ENCODE peak calls at places on chromosomes 1 and 21, in ten cellular contexts. A, D, J, N, K, V, P, F, B and G are unnamed samples.
A peak's percentile ranks its signal among the peaks of the same experiment; 100 is the strongest.

GRCh38 chr1:212514056-212514614 is 81.4 kb downstream of the NENF start:
- DNase-seq in B (no peak), V (no peak), F (no peak), N (no peak), D (peak; percentile 53), A (peak; percentile 57), K (no peak), P (peak; percentile 59), J (no peak), G (no peak)

GRCh38 chr1:47881505-47882442 is 115.4 kb downstream of the TRABD2B start:
- DNase-seq in A (no peak), B (no peak), F (no peak), V (no peak), K (no peak), N (no peak), J (no peak), P (no peak), D (peak; percentile 45), G (no peak)

GRCh38 chr1:34709547-34709946 is 45.3 kb upstream of the GJB5 start:
- DNase-seq in J (no peak), A (no peak), K (peak; percentile 15), D (no peak), N (peak; percentile 74), V (no peak), B (no peak), P (no peak), F (peak; percentile 59), G (no peak)

GRCh38 chr1:185027252-185027882 is 18.0 kb upstream of the RNF2 start:
- DNase-seq in V (no peak), A (no peak), K (no peak), N (no peak), P (no peak), J (no peak), B (no peak), F (no peak), D (no peak), G (no peak)

GRCh38 chr1:203328714-203329122 is 22.2 kb downstream of the FMOD start:
- DNase-seq in J (no peak), D (no peak), V (no peak), A (no peak), P (peak; percentile 41), K (no peak), B (no peak), F (peak; percentile 80), N (peak; percentile 54), G (no peak)

GRCh38 chr1:152876827-152877226 is 1.3 kb upstream of the SMCP start:
- DNase-seq in B (no peak), F (no peak), A (no peak), P (no peak), N (no peak), K (no peak), V (no peak), D (no peak), J (no peak), G (no peak)

GRCh38 chr21:16002872-16003466 is 273.2 kb downstream of the USP25 start:
- DNase-seq in F (no peak), P (no peak), K (no peak), J (no peak), N (no peak), V (no peak), A (no peak), D (no peak), B (no peak), G (no peak)

GRCh38 chr21:34307991-34308532 is 55.7 kb upstream of the KCNE2 start:
- DNase-seq in V (no peak), F (no peak), K (no peak), N (no peak), J (no peak), A (no peak), P (no peak), B (no peak), D (peak; percentile 6), G (no peak)

GRCh38 chr1:85047472-85048295 is 616 bp downstream of the MCOLN3 start:
- DNase-seq in F (peak; percentile 63), J (no peak), A (peak; percentile 14), V (no peak), N (no peak), B (no peak), K (no peak), P (no peak), D (peak; percentile 1), G (no peak)

GRCh38 chr1:43143441-43143888 is 28.6 kb downstream of the EBNA1BP2 start:
- DNase-seq in K (no peak), D (peak; percentile 11), B (no peak), V (no peak), A (no peak), N (no peak), J (no peak), P (no peak), F (peak; percentile 60), G (no peak)

GRCh38 chr1:39539252-39539790 is 37.3 kb downstream of the PABPC4 start:
- DNase-seq in K (peak; percentile 38), V (no peak), J (peak; percentile 68), P (peak; percentile 59), A (peak; percentile 42), B (no peak), N (peak; percentile 85), F (peak; percentile 86), D (peak; percentile 45), G (peak; percentile 39)

GRCh38 chr1:103194060-103194459 is 85.7 kb upstream of the COL11A1 start:
- DNase-seq in F (no peak), V (no peak), B (no peak), J (no peak), N (no peak), K (no peak), D (no peak), P (no peak), A (no peak), G (no peak)

GRCh38 chr21:39336457-39337008 is 12.4 kb downstream of the HMGN1 start:
- DNase-seq in D (no peak), J (no peak), N (no peak), V (no peak), K (no peak), P (no peak), F (no peak), A (no peak), B (no peak), G (no peak)

GRCh38 chr1:51671527-51672325 is 54.8 kb downstream of the OSBPL9 start:
- DNase-seq in F (no peak), B (no peak), K (no peak), J (no peak), D (no peak), V (no peak), A (no peak), P (no peak), N (peak; percentile 38), G (no peak)

GRCh38 chr1:175792126-175792525 is 48.7 kb upstream of the TNR start:
- DNase-seq in N (no peak), F (no peak), K (no peak), P (no peak), B (no peak), J (no peak), D (no peak), V (no peak), A (no peak), G (no peak)

GRCh38 chr1:111758373-111758772 is 2.7 kb downstream of the DDX20 start:
- DNase-seq in D (no peak), K (no peak), B (no peak), N (no peak), P (no peak), A (no peak), V (no peak), F (peak; percentile 47), J (no peak), G (no peak)

DNA sequence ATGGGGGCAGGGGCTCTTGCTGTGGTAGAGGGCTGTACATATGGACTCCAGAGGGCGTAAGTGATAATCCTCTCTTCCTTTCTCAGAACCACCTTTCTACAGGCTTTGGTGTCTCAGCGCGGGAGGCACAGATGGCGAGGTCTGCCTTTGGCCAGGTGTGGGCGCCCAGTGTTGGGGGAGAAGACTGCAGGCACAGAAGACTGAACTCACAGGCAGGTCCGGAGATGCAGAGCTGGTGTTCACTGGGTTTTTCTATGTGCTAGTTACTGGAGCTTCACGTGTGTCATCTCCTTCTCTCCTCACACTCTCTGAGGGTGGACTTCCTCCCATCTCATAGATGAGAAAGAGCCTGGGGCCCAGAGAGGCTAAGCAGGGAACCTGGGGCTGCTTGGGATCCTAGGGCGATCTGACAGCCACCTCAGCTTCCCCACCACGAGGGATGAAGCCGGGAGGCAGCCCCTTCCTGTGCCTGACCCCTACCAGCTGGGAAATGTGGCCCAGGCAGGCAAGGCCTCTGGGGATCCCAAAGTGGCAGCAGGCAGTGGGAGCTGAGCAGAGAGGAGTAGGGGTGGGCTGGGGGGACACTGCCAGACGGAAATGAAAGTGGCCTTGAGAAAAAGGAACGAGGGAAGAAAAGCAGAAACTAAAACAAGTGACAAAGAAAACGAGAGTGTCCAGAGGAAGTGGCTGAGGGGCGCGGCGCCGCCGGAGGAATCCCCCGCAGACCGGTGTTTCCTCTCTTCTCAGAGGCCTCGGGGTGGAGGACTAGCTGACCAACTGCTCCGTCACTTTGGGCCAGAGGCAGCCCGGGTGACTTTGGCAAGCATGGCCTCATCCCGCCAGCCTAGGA is 191.6 kb downstream of the HIVEP3 start:
- DNase-seq in J (no peak), N (no peak), V (no peak), D (no peak), B (no peak), A (peak; percentile 69), K (peak; percentile 75), P (peak; percentile 87), F (no peak), G (no peak)
- H3K27ac ChIP-seq in J (no peak overlapping the region), N (no peak overlapping the region), V (no peak overlapping the region), D (no peak overlapping the region), B (no peak overlapping the region), A (peak overlapping the region; percentile 31), K (peak overlapping the region; percentile 68), P (peak overlapping the region; percentile 43), F (no peak overlapping the region), G (no peak overlapping the region)

GRCh38 chr1:31429583-31429982 is 16.6 kb downstream of the SERINC2 start:
- DNase-seq in K (no peak), F (no peak), V (no peak), B (no peak), D (no peak), A (no peak), P (no peak), J (no peak), N (no peak), G (no peak)
- H3K4me1 ChIP-seq in K (peaks cover 37% of the 10 kb centered on the region), F (peaks cover 6% of the 10 kb centered on the region), V (no peaks in the 10 kb centered on the region), B (peaks cover 5% of the 10 kb centered on the region), D (peaks cover 43% of the 10 kb centered on the region), A (no peaks in the 10 kb centered on the region), P (no peaks in the 10 kb centered on the region), J (no peaks in the 10 kb centered on the region), N (no peaks in the 10 kb centered on the region), G (no peaks in the 10 kb centered on the region)

DNA sequence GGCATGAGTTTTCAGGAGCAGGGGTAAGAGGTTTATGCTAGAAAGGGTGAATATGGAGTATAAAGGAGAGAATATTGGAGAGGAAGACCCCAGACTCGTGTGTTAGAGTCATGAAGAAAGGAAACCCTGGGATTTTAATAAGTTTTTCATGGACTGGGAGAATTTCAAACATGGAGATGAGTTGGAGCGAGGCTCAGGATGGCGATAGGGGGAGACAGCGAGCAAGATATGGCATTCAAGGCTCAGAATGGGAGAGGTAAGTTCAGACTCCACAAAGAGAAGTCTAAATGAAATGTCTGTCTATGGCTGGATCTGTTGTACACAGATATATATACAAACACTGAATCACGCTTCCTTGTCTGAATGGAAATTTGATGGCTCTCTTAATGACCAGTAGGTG is 92.5 kb downstream of the LRRC40 start:
- DNase-seq in J (no peak), A (no peak), K (no peak), B (no peak), N (no peak), P (no peak), F (no peak), D (no peak), V (no peak), G (no peak)
- TF ChIP-seq CTCF in J (no peak), A (no peak), K (peak; percentile 26), B (peak; percentile 27), N (peak; percentile 4), P (no peak), F (peak; percentile 38), D (no peak), V (no peak), G (no peak)

GRCh38 chr1:67647814-67648358 is 37.1 kb upstream of the GADD45A start:
- DNase-seq in V (no peak), F (no peak), K (no peak), P (no peak), B (no peak), A (no peak), D (no peak), J (no peak), N (no peak), G (no peak)
- H3K27ac ChIP-seq in V (peak overlapping the region; percentile 45), F (no peak overlapping the region), K (no peak overlapping the region), P (no peak overlapping the region), B (no peak overlapping the region), A (no peak overlapping the region), D (no peak overlapping the region), J (no peak overlapping the region), N (peak overlapping the region; percentile 76), G (no peak overlapping the region)